ENCODE peak calls at places on chromosomes 6 and 20, in seven cellular contexts. One of them, this sample, is unnamed.

GRCh38 chr6:49913656-49914055 is 47.3 kb upstream of the CRISP1 start:
- DNase-seq in aorta: no peak
- DNase-seq in AG20443: no peak
- DNase-seq in naive thymus-derived CD4-positive, alpha-beta T cell: no peak
- DNase-seq in A673: no peak
- DNase-seq in fibroblast of mammary gland: no peak
- DNase-seq in left colon: no peak
- DNase-seq in this sample: no peak

GRCh38 chr6:3749991-3750323 is 1.6 kb downstream of the PXDC1 start:
- DNase-seq in fibroblast of mammary gland: peak; percentile 86
- DNase-seq in aorta: peak; percentile 89
- DNase-seq in A673: peak; percentile 75
- DNase-seq in AG20443: peak; percentile 62
- DNase-seq in naive thymus-derived CD4-positive, alpha-beta T cell: no peak
- DNase-seq in left colon: peak; percentile 51
- DNase-seq in this sample: peak; percentile 69

GRCh38 chr20:57968111-57968510 is 258.3 kb upstream of the PMEPA1 start:
- DNase-seq in AG20443: no peak
- DNase-seq in fibroblast of mammary gland: no peak
- DNase-seq in left colon: no peak
- DNase-seq in A673: no peak
- DNase-seq in aorta: peak; percentile 43
- DNase-seq in naive thymus-derived CD4-positive, alpha-beta T cell: no peak
- DNase-seq in this sample: no peak

GRCh38 chr6:26159417-26160273 is 72.4 kb downstream of the HFE start:
- DNase-seq in AG20443: peak; percentile 25
- DNase-seq in aorta: no peak
- DNase-seq in A673: peak; percentile 48
- DNase-seq in naive thymus-derived CD4-positive, alpha-beta T cell: no peak
- DNase-seq in left colon: no peak
- DNase-seq in fibroblast of mammary gland: peak; percentile 41
- DNase-seq in this sample: peak; percentile 78

GRCh38 chr6:39508513-39508912 is 186.0 kb upstream of the KCNK16 start:
- DNase-seq in naive thymus-derived CD4-positive, alpha-beta T cell: no peak
- DNase-seq in left colon: no peak
- DNase-seq in AG20443: no peak
- DNase-seq in A673: no peak
- DNase-seq in aorta: no peak
- DNase-seq in fibroblast of mammary gland: no peak
- DNase-seq in this sample: no peak

GRCh38 chr20:63698739-63699465 is 2.5 kb downstream of the TNFRSF6B start:
- DNase-seq in fibroblast of mammary gland: peak; percentile 91
- DNase-seq in naive thymus-derived CD4-positive, alpha-beta T cell: no peak
- DNase-seq in left colon: no peak
- DNase-seq in aorta: peak; percentile 94
- DNase-seq in AG20443: peak; percentile 93
- DNase-seq in A673: peak; percentile 68
- DNase-seq in this sample: no peak

GRCh38 chr20:38180781-38181180 is 15.7 kb upstream of the TGM2 start:
- DNase-seq in AG20443: no peak
- DNase-seq in left colon: no peak
- DNase-seq in A673: no peak
- DNase-seq in fibroblast of mammary gland: no peak
- DNase-seq in aorta: peak; percentile 44
- DNase-seq in naive thymus-derived CD4-positive, alpha-beta T cell: no peak
- DNase-seq in this sample: no peak

GRCh38 chr6:33761922-33762629 is 15.4 kb upstream of the IP6K3 start:
- DNase-seq in aorta: no peak
- DNase-seq in naive thymus-derived CD4-positive, alpha-beta T cell: peak; percentile 34
- DNase-seq in A673: peak; percentile 35
- DNase-seq in fibroblast of mammary gland: peak; percentile 41
- DNase-seq in AG20443: peak; percentile 72
- DNase-seq in left colon: peak; percentile 75
- DNase-seq in this sample: peak; percentile 85

GRCh38 chr6:121413831-121414368 is 21.5 kb upstream of the GJA1 start:
- DNase-seq in aorta: no peak
- DNase-seq in fibroblast of mammary gland: peak; percentile 2
- DNase-seq in naive thymus-derived CD4-positive, alpha-beta T cell: no peak
- DNase-seq in A673: no peak
- DNase-seq in AG20443: no peak
- DNase-seq in left colon: no peak
- DNase-seq in this sample: no peak

GRCh38 chr6:131400054-131400781 is 172.8 kb upstream of the ARG1 start:
- DNase-seq in fibroblast of mammary gland: peak; percentile 93
- DNase-seq in naive thymus-derived CD4-positive, alpha-beta T cell: no peak
- DNase-seq in AG20443: peak; percentile 86
- DNase-seq in A673: peak; percentile 50
- DNase-seq in left colon: no peak
- DNase-seq in aorta: no peak
- DNase-seq in this sample: no peak

GRCh38 chr6:4853782-4854511 is 77.7 kb downstream of the CDYL start:
- DNase-seq in A673: no peak
- DNase-seq in left colon: no peak
- DNase-seq in fibroblast of mammary gland: peak; percentile 13
- DNase-seq in aorta: no peak
- DNase-seq in AG20443: peak; percentile 28
- DNase-seq in naive thymus-derived CD4-positive, alpha-beta T cell: no peak
- DNase-seq in this sample: no peak

GRCh38 chr6:134932535-134933470 is 17.1 kb downstream of the ALDH8A1 start:
- DNase-seq in left colon: no peak
- DNase-seq in naive thymus-derived CD4-positive, alpha-beta T cell: no peak
- DNase-seq in fibroblast of mammary gland: no peak
- DNase-seq in A673: no peak
- DNase-seq in AG20443: no peak
- DNase-seq in aorta: no peak
- DNase-seq in this sample: no peak

GRCh38 chr6:25232478-25232877 is 46.7 kb upstream of the CARMIL1 start:
- DNase-seq in left colon: no peak
- DNase-seq in A673: peak; percentile 21
- DNase-seq in naive thymus-derived CD4-positive, alpha-beta T cell: no peak
- DNase-seq in AG20443: peak; percentile 69
- DNase-seq in fibroblast of mammary gland: peak; percentile 94
- DNase-seq in aorta: peak; percentile 78
- DNase-seq in this sample: no peak

GRCh38 chr20:21512634-21513180 is 1.2 kb downstream of the NKX2-2 start:
- DNase-seq in A673: peak; percentile 59
- DNase-seq in naive thymus-derived CD4-positive, alpha-beta T cell: no peak
- DNase-seq in left colon: no peak
- DNase-seq in fibroblast of mammary gland: no peak
- DNase-seq in aorta: no peak
- DNase-seq in AG20443: no peak
- DNase-seq in this sample: no peak

GRCh38 chr6:53992522-53992921 is 118.7 kb upstream of the MLIP start:
- DNase-seq in A673: no peak
- DNase-seq in fibroblast of mammary gland: no peak
- DNase-seq in aorta: no peak
- DNase-seq in AG20443: no peak
- DNase-seq in left colon: no peak
- DNase-seq in naive thymus-derived CD4-positive, alpha-beta T cell: no peak
- DNase-seq in this sample: peak; percentile 47

GRCh38 chr6:158999154-158999668 is 791 bp downstream of the RSPH3 start:
- DNase-seq in left colon: no peak
- DNase-seq in naive thymus-derived CD4-positive, alpha-beta T cell: no peak
- DNase-seq in aorta: peak; percentile 83
- DNase-seq in AG20443: no peak
- DNase-seq in fibroblast of mammary gland: no peak
- DNase-seq in A673: peak; percentile 31
- DNase-seq in this sample: no peak

GRCh38 chr6:166900130-166900708 is 56.1 kb downstream of the RNASET2 start:
- DNase-seq in A673: no peak
- DNase-seq in aorta: no peak
- DNase-seq in left colon: no peak
- DNase-seq in naive thymus-derived CD4-positive, alpha-beta T cell: no peak
- DNase-seq in fibroblast of mammary gland: no peak
- DNase-seq in AG20443: no peak
- DNase-seq in this sample: no peak

GRCh38 chr20:1894951-1895673 is at the start of gene SIRPA:
- DNase-seq in fibroblast of mammary gland: peak; percentile 60
- DNase-seq in A673: peak; percentile 84
- DNase-seq in naive thymus-derived CD4-positive, alpha-beta T cell: no peak
- DNase-seq in aorta: peak; percentile 91
- DNase-seq in left colon: peak; percentile 53
- DNase-seq in AG20443: peak; percentile 95
- DNase-seq in this sample: peak; percentile 59

GRCh38 chr6:165972139-165972802 is 195.4 kb downstream of the TBXT start:
- DNase-seq in aorta: no peak
- DNase-seq in naive thymus-derived CD4-positive, alpha-beta T cell: no peak
- DNase-seq in A673: no peak
- DNase-seq in left colon: no peak
- DNase-seq in AG20443: no peak
- DNase-seq in fibroblast of mammary gland: no peak
- DNase-seq in this sample: no peak

GRCh38 chr20:42530855-42531674 is 658.6 kb downstream of the PTPRT start:
- DNase-seq in fibroblast of mammary gland: peak; percentile 4
- DNase-seq in AG20443: peak; percentile 20
- DNase-seq in left colon: no peak
- DNase-seq in naive thymus-derived CD4-positive, alpha-beta T cell: no peak
- DNase-seq in A673: peak; percentile 46
- DNase-seq in aorta: no peak
- DNase-seq in this sample: peak; percentile 72

GRCh38 chr6:169171951-169172350 is 81.7 kb downstream of the THBS2 start:
- DNase-seq in fibroblast of mammary gland: peak; percentile 94
- DNase-seq in naive thymus-derived CD4-positive, alpha-beta T cell: no peak
- DNase-seq in left colon: no peak
- DNase-seq in aorta: no peak
- DNase-seq in A673: no peak
- DNase-seq in AG20443: peak; percentile 63
- DNase-seq in this sample: no peak

This sample was measured in NCI-H82.